ENCODE peak calls at places on chromosomes 1 and 21, in seven cellular contexts. G, R, V, H, Z, Q and S are unnamed samples.

GRCh38 chr21:42426876-42427480 is 23.3 kb downstream of the UBASH3A start:
- DNase-seq in G (no peak), R (no peak), V (no peak), H (no peak), Z (no peak), Q (no peak), S (no peak)

GRCh38 chr21:33949516-33950424 is 34.2 kb upstream of the ATP5PO start:
- DNase-seq in G (peak), R (no peak), V (no peak), H (no peak), Z (no peak), Q (peak), S (no peak)

GRCh38 chr1:77342745-77343144 is 60.9 kb downstream of the AK5 start:
- DNase-seq in G (no peak), R (no peak), V (no peak), H (no peak), Z (no peak), Q (no peak), S (no peak)

GRCh38 chr1:178037510-178038253 is 56.2 kb upstream of the RASAL2 start:
- DNase-seq in G (peak), R (peak), V (peak), H (peak), Z (peak), Q (no peak), S (peak)

GRCh38 chr1:206021008-206021795 is 2.5 kb downstream of the CTSE start:
- DNase-seq in G (no peak), R (no peak), V (no peak), H (no peak), Z (no peak), Q (no peak), S (no peak)

GRCh38 chr1:54537611-54538010 is 10.4 kb upstream of the ACOT11 start:
- DNase-seq in G (no peak), R (no peak), V (no peak), H (no peak), Z (peak), Q (no peak), S (no peak)

GRCh38 chr1:212650228-212650627 is 41.7 kb downstream of the ATF3 start:
- DNase-seq in G (no peak), R (no peak), V (no peak), H (no peak), Z (no peak), Q (no peak), S (no peak)

GRCh38 chr1:232722626-232723025 is 82.6 kb upstream of the MAP10 start:
- DNase-seq in G (no peak), R (peak), V (no peak), H (no peak), Z (no peak), Q (no peak), S (no peak)

GRCh38 chr1:9271268-9271667 is 21.4 kb upstream of the SPSB1 start:
- DNase-seq in G (no peak), R (no peak), V (no peak), H (no peak), Z (no peak), Q (no peak), S (no peak)

GRCh38 chr1:41387667-41388091 is 26.4 kb downstream of the FOXO6 start:
- DNase-seq in G (no peak), R (peak), V (peak), H (peak), Z (no peak), Q (no peak), S (peak)

GRCh38 chr21:35436899-35437298 is 387.8 kb upstream of the RUNX1 start:
- DNase-seq in G (no peak), R (no peak), V (no peak), H (no peak), Z (no peak), Q (no peak), S (no peak)

GRCh38 chr1:65421341-65422174 is 1.1 kb downstream of the LEPR start:
- DNase-seq in G (no peak), R (peak), V (no peak), H (peak), Z (peak), Q (no peak), S (no peak)

GRCh38 chr1:154342836-154343472 is 17.6 kb downstream of the ATP8B2 start:
- DNase-seq in G (peak), R (no peak), V (no peak), H (no peak), Z (peak), Q (peak), S (no peak)

GRCh38 chr1:55211456-55211855 is 3.7 kb downstream of the USP24 start:
- DNase-seq in G (no peak), R (peak), V (no peak), H (no peak), Z (no peak), Q (no peak), S (no peak)

GRCh38 chr1:29249951-29250581 is 13.7 kb downstream of the PTPRU start:
- DNase-seq in G (no peak), R (peak), V (no peak), H (no peak), Z (no peak), Q (no peak), S (no peak)

GRCh38 chr1:174217787-174218574 is 58.7 kb downstream of the RABGAP1L start:
- DNase-seq in G (peak), R (peak), V (no peak), H (no peak), Z (peak), Q (no peak), S (peak)

GRCh38 chr1:234770031-234770795 is 160.2 kb upstream of the IRF2BP2 start:
- DNase-seq in G (no peak), R (no peak), V (no peak), H (no peak), Z (no peak), Q (no peak), S (no peak)

GRCh38 chr1:44250113-44250781 is 37.0 kb downstream of the DMAP1 start:
- DNase-seq in G (no peak), R (no peak), V (no peak), H (no peak), Z (no peak), Q (no peak), S (no peak)

GRCh38 chr1:174023438-174023837 is 1.3 kb upstream of the RC3H1 start:
- DNase-seq in G (no peak), R (peak), V (no peak), H (peak), Z (peak), Q (no peak), S (no peak)

GRCh38 chr1:22831729-22832413 is 121.2 kb downstream of the EPHB2 start:
- DNase-seq in G (no peak), R (peak), V (no peak), H (peak), Z (no peak), Q (no peak), S (peak)

GRCh38 chr1:110173466-110174117 is 23.3 kb downstream of the SLC6A17 start:
- DNase-seq in G (no peak), R (peak), V (no peak), H (no peak), Z (no peak), Q (no peak), S (no peak)

GRCh38 chr1:6440198-6441126 is 15.9 kb downstream of the ESPN start:
- DNase-seq in G (peak), R (peak), V (no peak), H (no peak), Z (no peak), Q (peak), S (no peak)

GRCh38 chr1:206967096-206967851 is 3.0 kb downstream of the FCAMR start:
- DNase-seq in G (no peak), R (peak), V (no peak), H (no peak), Z (peak), Q (no peak), S (no peak)

GRCh38 chr1:198030682-198031081 is 113.5 kb downstream of the LHX9 start:
- DNase-seq in G (peak), R (peak), V (no peak), H (no peak), Z (no peak), Q (no peak), S (peak)

GRCh38 chr1:56330400-56331026 is 248.8 kb downstream of the PLPP3 start:
- DNase-seq in G (peak), R (peak), V (no peak), H (peak), Z (peak), Q (no peak), S (peak)

GRCh38 chr1:115373305-115373704 is 35.3 kb upstream of the NGF start:
- DNase-seq in G (no peak), R (peak), V (no peak), H (peak), Z (no peak), Q (no peak), S (no peak)

GRCh38 chr1:201385299-201385891 is 7.9 kb upstream of the TNNT2 start:
- DNase-seq in G (peak), R (peak), V (peak), H (peak), Z (peak), Q (peak), S (no peak)

GRCh38 chr1:37808369-37809319 is 636 bp upstream of the YRDC start:
- DNase-seq in G (peak), R (peak), V (peak), H (peak), Z (peak), Q (no peak), S (peak)

GRCh38 chr1:181219938-181220337 is 131.4 kb downstream of the IER5 start:
- DNase-seq in G (no peak), R (peak), V (no peak), H (no peak), Z (no peak), Q (no peak), S (no peak)